ENCODE peak calls at places on chromosomes 11 and 22, in five cellular contexts. L is heart left ventricle, X is gastrocnemius medialis, W is Peyer's patch, H is spleen. U is an unnamed sample.

GRCh38 chr22:42639541-42640241 is 710 bp downstream of the ATP5MGL start:
- DNase-seq in L (no peak), W (no peak), H (no peak), X (no peak), U (no peak)

GRCh38 chr11:35662061-35662648 is 420 bp upstream of the TRIM44 start:
- DNase-seq in X (no peak), W (no peak), L (no peak), H (no peak), U (no peak)

GRCh38 chr11:36069576-36070214 is 125.8 kb downstream of the LDLRAD3 start:
- DNase-seq in L (no peak), H (no peak), W (no peak), X (no peak), U (no peak)

GRCh38 chr11:26134481-26135355 is 197.2 kb upstream of the ANO3 start:
- DNase-seq in L (no peak), X (no peak), H (no peak), W (no peak), U (no peak)

GRCh38 chr22:38964989-38965388 is 7.6 kb downstream of the APOBEC3A start:
- DNase-seq in H (peak; percentile 62), W (peak; percentile 49), L (no peak), X (no peak), U (no peak)

GRCh38 chr22:43293661-43294392 is 49.3 kb downstream of the SCUBE1 start:
- DNase-seq in X (peak; percentile 80), H (no peak), W (peak; percentile 82), L (peak; percentile 66), U (peak; percentile 79)

GRCh38 chr11:30092518-30092917 is 75.7 kb upstream of the KCNA4 start:
- DNase-seq in W (no peak), L (no peak), H (no peak), X (no peak), U (no peak)

GRCh38 chr11:36053314-36053713 is 109.5 kb downstream of the LDLRAD3 start:
- DNase-seq in L (no peak), H (no peak), W (no peak), X (no peak), U (no peak)

GRCh38 chr11:102144357-102145342 is 34.4 kb downstream of the YAP1 start:
- DNase-seq in X (peak; percentile 76), W (no peak), L (peak; percentile 67), H (no peak), U (peak; percentile 63)

GRCh38 chr22:50695421-50696250 is 23.0 kb downstream of the SHANK3 start:
- DNase-seq in L (peak; percentile 12), X (no peak), W (peak; percentile 36), H (peak; percentile 50), U (no peak)

GRCh38 chr22:22902247-22902962 is 14.8 kb downstream of the IGLL5 start:
- DNase-seq in L (no peak), W (no peak), X (no peak), H (peak; percentile 61), U (no peak)

GRCh38 chr11:89613916-89614315 is 96.2 kb upstream of the TRIM77 start:
- DNase-seq in L (no peak), H (no peak), W (no peak), X (no peak), U (no peak)

GRCh38 chr11:92399702-92400101 is 175.1 kb downstream of the FAT3 start:
- DNase-seq in X (no peak), H (no peak), W (no peak), L (no peak), U (no peak)

GRCh38 chr22:20305894-20306645 is 13.8 kb downstream of the DGCR6L start:
- DNase-seq in H (peak; percentile 70), L (no peak), X (no peak), W (no peak), U (no peak)

GRCh38 chr11:77173494-77173893 is 45.4 kb downstream of the MYO7A start:
- DNase-seq in L (no peak), X (peak; percentile 23), W (no peak), H (no peak), U (no peak)

DNA sequence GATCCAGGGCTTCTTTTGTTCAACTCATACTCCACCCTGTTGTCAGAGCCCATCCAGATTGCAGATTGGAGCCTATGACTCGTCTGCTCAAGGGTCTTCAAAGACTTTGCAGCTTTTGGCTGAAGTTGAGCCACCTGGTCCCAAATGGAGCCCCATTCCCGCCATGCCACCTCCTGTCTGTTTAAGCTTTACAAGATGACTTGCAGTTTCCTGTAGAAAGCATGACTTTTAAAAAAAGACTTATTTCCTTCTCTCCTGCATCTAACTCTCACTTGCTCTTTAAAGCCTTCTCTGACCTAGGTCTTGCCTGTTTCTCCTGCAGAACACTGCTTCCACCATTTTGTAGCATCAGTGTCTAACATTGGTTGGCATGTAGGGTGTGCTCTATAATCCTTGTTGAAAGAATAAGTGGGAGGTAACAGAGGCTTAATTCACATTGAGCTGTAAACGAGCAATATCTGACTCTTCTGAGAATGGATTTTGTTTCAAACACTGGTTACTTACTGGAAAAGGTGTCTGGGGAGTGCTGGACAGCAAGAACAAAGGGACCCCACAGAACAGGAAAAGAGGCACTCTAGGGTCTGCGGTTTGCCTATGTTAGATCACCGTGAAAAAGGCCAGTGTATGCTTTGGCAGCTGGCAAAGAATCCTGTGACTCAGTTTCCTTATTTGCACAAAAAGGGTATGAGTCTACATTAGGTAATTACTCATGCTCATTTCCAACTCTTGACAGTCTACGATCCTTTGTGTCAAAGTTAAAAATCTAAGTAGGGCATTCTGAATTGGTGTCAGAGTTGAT is 30.3 kb downstream of the NF2 start:
- DNase-seq in W (no peak), L (no peak), X (no peak), H (no peak), U (no peak)
- H3K4me1 ChIP-seq in W (no peaks in the 10 kb centered on the region), L (peaks cover 12% of the 10 kb centered on the region), X (no peaks in the 10 kb centered on the region), H (peaks cover 18% of the 10 kb centered on the region), U (no peaks in the 10 kb centered on the region)

GRCh38 chr11:85967457-85967856 is 101.4 kb downstream of the PICALM start:
- DNase-seq in W (no peak), X (no peak), H (no peak), L (no peak), U (no peak)
- TF ChIP-seq POLR2A in W (no peak), X (no peak), H (no peak), L (no peak), U (no peak)

DNA sequence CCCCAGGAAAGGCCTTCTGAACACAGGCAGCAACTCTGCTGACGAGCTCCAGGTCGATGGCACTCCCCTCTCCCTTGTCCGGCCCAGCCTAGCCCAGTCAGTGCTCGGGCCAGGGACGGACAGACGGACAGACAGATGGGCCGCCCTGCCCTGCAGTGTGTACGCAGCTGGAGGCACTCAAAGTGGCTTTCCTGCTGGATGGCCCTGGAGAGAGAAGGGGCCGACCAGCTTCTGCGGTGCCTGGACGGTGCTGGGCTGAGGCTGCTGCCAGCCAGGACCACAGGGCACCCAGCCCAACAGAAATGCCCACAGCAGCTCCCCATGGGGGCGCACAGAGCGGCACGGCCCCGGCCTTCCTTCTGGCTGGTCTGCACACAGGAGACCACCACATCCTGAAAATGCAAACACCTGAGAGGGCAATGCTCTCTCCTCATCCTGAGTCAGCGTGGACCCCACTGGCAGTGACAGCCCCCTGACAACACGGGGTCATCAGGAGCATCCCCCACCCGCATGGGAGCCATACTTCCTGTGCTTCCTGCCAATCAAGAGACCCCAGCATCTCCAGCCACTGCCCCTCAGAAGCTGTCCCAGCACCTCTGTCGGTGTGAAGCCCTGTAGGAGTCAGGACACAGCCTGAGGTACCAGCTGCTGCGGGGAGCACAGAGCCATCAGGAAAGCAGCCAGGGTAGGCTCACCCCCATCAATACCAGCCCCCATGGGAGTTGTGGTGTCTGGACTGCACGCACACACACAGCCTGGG is 692 bp upstream of the MOB2 start:
- DNase-seq in W (peak; percentile 42), H (peak; percentile 65), L (peak; percentile 22), X (peak; percentile 5), U (no peak)
- H3K4me1 ChIP-seq in W (peaks cover 8% of the 10 kb centered on the region), H (peaks cover 81% of the 10 kb centered on the region), L (peaks cover 69% of the 10 kb centered on the region), X (peaks cover 77% of the 10 kb centered on the region), U (peaks cover 64% of the 10 kb centered on the region)

GRCh38 chr22:36470162-36470993 is 11.1 kb downstream of the TXN2 start:
- DNase-seq in L (peak; percentile 85), H (peak; percentile 95), W (peak; percentile 79), X (peak; percentile 83), U (peak; percentile 65)
- TF ChIP-seq POLR2A in L (no peak), H (no peak), W (no peak), X (no peak), U (no peak)

GRCh38 chr11:123187670-123188507 is 7.2 kb downstream of the CLMP start:
- DNase-seq in H (no peak), L (no peak), W (no peak), X (no peak), U (no peak)
- H3K4me1 ChIP-seq in H (peaks cover 15% of the 10 kb centered on the region), L (peaks cover 6% of the 10 kb centered on the region), W (no peaks in the 10 kb centered on the region), X (no peaks in the 10 kb centered on the region), U (peaks cover 54% of the 10 kb centered on the region)

GRCh38 chr11:7986768-7987559 is at the start of gene EIF3F:
- DNase-seq in L (peak; percentile 87), X (peak; percentile 93), W (peak; percentile 88), H (peak; percentile 93), U (peak; percentile 79)
- TF ChIP-seq POLR2A in L (no peak), X (peak; percentile 40), W (peak; percentile 34), H (no peak), U (no peak)

GRCh38 chr22:48973694-48974041 is 854.0 kb downstream of the BRD1 start:
- DNase-seq in X (no peak), H (no peak), L (no peak), W (no peak), U (no peak)

GRCh38 chr22:48972979-48973693 is 854.5 kb downstream of the BRD1 start:
- DNase-seq in H (no peak), X (no peak), L (no peak), W (no peak), U (no peak)

GRCh38 chr22:48968201-48968959 is 859.3 kb downstream of the BRD1 start:
- DNase-seq in W (peak; percentile 50), L (no peak), X (no peak), H (peak; percentile 51), U (no peak)
- H3K4me1 ChIP-seq in W (no peaks in the 10 kb centered on the region), L (no peaks in the 10 kb centered on the region), X (no peaks in the 10 kb centered on the region), H (no peaks in the 10 kb centered on the region), U (no peaks in the 10 kb centered on the region)

DNA sequence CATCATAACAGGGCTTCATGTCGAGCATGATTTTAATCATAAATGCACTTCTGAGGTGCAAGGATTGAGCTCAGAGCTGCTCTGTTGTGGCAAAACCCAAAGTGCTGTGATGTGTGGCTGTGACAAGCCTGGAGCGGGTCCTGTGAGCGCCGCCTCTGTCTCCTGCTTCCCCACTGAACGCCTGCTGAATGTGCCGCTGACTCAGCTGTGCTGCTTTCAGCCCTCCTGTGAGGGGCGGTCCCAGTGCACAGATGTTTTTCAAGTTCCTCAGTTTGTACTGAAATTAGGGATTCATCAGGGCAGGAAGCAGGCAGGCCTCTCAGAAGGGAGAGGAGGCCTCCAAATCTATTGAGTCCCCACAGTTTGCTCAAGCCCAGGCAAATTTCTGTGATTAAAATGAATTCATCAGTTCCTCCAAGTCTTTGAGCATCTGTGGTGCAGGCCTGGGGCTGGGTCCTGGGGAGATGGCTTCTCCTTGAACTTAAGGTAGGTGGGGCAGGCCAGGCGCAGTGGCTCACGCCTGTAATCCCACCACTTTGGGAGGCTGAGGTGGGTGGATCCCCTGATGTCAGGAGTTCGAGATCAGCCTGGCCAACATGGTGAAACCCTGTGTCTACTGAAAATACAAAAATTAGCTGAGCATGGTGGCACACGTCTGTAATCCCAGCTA is 2.9 kb upstream of the GTSE1 start:
- DNase-seq in H (peak; percentile 84), W (peak; percentile 50), L (peak; percentile 79), X (peak; percentile 48), U (peak; percentile 52)
- TF ChIP-seq POLR2A in H (no peak), W (no peak), L (no peak), X (peak; percentile 14), U (no peak)